ENCODE peak calls at places on chromosomes 7 and 10, in five cellular contexts. G, V, N, C and P are unnamed samples.
A peak's percentile ranks its signal among the peaks of the same experiment; 100 is the strongest.

GRCh38 chr10:70758757-70759514 is 26.2 kb downstream of the TBATA start:
- DNase-seq in G (peak; percentile 16), V (peak; percentile 77), N (peak; percentile 11), C (peak; percentile 61), P (peak; percentile 82)

GRCh38 chr7:2726316-2727018 is 38.5 kb downstream of the AMZ1 start:
- DNase-seq in G (no peak), V (no peak), N (peak; percentile 32), C (no peak), P (no peak)

GRCh38 chr7:74511360-74511759 is 57.7 kb downstream of the GTF2IRD1 start:
- DNase-seq in G (no peak), V (no peak), N (no peak), C (no peak), P (no peak)

GRCh38 chr10:77274046-77274795 is 363.4 kb downstream of the KCNMA1 start:
- DNase-seq in G (peak; percentile 16), V (no peak), N (no peak), C (peak; percentile 86), P (peak; percentile 9)

GRCh38 chr7:112134039-112134438 is 72.2 kb downstream of the DOCK4 start:
- DNase-seq in G (no peak), V (no peak), N (no peak), C (no peak), P (no peak)

GRCh38 chr7:101244385-101245146 is at the start of gene FIS1:
- DNase-seq in G (no peak), V (peak; percentile 89), N (peak; percentile 98), C (peak; percentile 87), P (peak; percentile 87)

GRCh38 chr7:142478479-142479220 is 220.8 kb upstream of the PRSS58 start:
- DNase-seq in G (no peak), V (peak; percentile 65), N (no peak), C (peak; percentile 51), P (peak; percentile 80)

GRCh38 chr7:131895541-131896173 is 339.2 kb upstream of the PODXL start:
- DNase-seq in G (peak; percentile 96), V (peak; percentile 83), N (no peak), C (peak; percentile 100), P (peak; percentile 90)

GRCh38 chr7:22787936-22788335 is 34.7 kb downstream of the TOMM7 start:
- DNase-seq in G (no peak), V (no peak), N (no peak), C (peak; percentile 36), P (no peak)

GRCh38 chr10:373516-374309 is 238.5 kb downstream of the ZMYND11 start:
- DNase-seq in G (peak; percentile 44), V (peak; percentile 64), N (no peak), C (peak; percentile 95), P (peak; percentile 34)

GRCh38 chr7:155979994-155980393 is 167.7 kb upstream of the SHH start:
- DNase-seq in G (no peak), V (no peak), N (no peak), C (no peak), P (no peak)

GRCh38 chr7:112748381-112748780 is 41.8 kb downstream of the TMEM168 start:
- DNase-seq in G (no peak), V (no peak), N (no peak), C (no peak), P (no peak)

GRCh38 chr7:24477807-24478655 is 95.2 kb upstream of the PALS2 start:
- DNase-seq in G (peak; percentile 42), V (peak; percentile 83), N (no peak), C (peak; percentile 89), P (peak; percentile 51)

GRCh38 chr10:63156236-63156635 is 23.1 kb downstream of the NRBF2 start:
- DNase-seq in G (no peak), V (peak; percentile 30), N (no peak), C (no peak), P (no peak)

GRCh38 chr10:1119501-1119900 is 63.3 kb downstream of the WDR37 start:
- DNase-seq in G (no peak), V (no peak), N (no peak), C (no peak), P (no peak)

GRCh38 chr7:106462365-106462859 is 177.6 kb upstream of the NAMPT start:
- DNase-seq in G (no peak), V (peak; percentile 76), N (no peak), C (peak; percentile 26), P (peak; percentile 61)

GRCh38 chr10:98485959-98486358 is 39.2 kb upstream of the HPS1 start:
- DNase-seq in G (no peak), V (peak; percentile 21), N (no peak), C (peak; percentile 11), P (no peak)

GRCh38 chr7:69654849-69655707 is 56.8 kb downstream of the AUTS2 start:
- DNase-seq in G (no peak), V (no peak), N (no peak), C (no peak), P (no peak)

GRCh38 chr7:71488308-71488707 is 356.4 kb downstream of the GALNT17 start:
- DNase-seq in G (no peak), V (peak; percentile 16), N (no peak), C (peak; percentile 77), P (no peak)

GRCh38 chr7:2641406-2642393 is 9.9 kb downstream of the TTYH3 start:
- DNase-seq in G (peak; percentile 71), V (peak; percentile 98), N (peak; percentile 86), C (peak; percentile 99), P (peak; percentile 71)

GRCh38 chr10:69452676-69453415 is 1.6 kb downstream of the TSPAN15 start:
- DNase-seq in G (no peak), V (no peak), N (no peak), C (no peak), P (no peak)

GRCh38 chr10:119723624-119724023 is 2.2 kb upstream of the INPP5F start:
- DNase-seq in G (no peak), V (no peak), N (no peak), C (no peak), P (no peak)
- TF ChIP-seq CTCF in G (no peak), V (no peak), N (no peak), C (no peak), P (no peak)

GRCh38 chr10:124678566-124679240 is 65.5 kb downstream of the FAM53B start:
- DNase-seq in G (no peak), V (no peak), N (peak; percentile 30), C (no peak), P (no peak)
- TF ChIP-seq CTCF in G (no peak), V (no peak), N (no peak), C (no peak), P (no peak)

DNA sequence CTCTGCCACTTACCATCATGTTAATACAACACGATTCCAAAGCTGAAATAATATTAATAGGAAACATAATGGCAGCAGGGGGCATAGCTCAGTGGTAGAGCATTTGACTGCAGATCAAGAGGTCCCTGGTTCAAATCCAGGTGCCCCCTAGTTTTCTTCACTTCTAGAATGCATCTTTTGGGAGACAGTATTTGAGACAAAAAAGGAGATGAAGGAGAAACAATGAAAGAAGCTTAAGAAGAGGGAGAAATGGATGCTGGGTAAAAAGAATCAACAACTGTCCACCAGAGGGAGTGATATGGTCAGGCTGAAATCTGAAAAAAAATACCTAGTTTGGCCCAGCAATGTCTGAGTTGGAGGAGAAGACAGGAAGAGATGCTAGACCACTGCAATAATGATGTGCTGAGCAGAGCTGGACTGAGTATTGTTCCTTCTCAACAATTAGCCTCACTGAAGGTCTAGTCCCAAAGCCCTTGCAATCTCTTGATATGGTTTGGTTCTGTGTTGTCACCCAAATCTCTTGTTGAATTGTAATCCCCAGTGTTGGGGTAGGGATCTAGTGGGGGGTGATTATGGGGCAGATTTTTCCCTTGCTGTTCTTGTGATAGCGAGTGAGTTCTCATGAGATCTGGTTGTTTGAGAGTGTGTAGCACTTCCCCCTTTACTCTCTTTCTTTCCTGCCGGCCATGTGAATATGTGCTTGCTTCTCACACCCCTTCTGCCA is 48.3 kb downstream of the ZNF783 start:
- DNase-seq in G (peak; percentile 64), V (peak; percentile 86), N (no peak), C (peak; percentile 72), P (peak; percentile 65)
- TF ChIP-seq CTCF in G (peak; percentile 43), V (peak; percentile 78), N (peak; percentile 31), C (peak; percentile 69), P (peak; percentile 57)

GRCh38 chr10:31999261-31999660 is 57.0 kb downstream of the KIF5B start:
- DNase-seq in G (no peak), V (no peak), N (no peak), C (peak; percentile 45), P (no peak)
- TF ChIP-seq CTCF in G (no peak), V (no peak), N (no peak), C (no peak), P (no peak)

DNA sequence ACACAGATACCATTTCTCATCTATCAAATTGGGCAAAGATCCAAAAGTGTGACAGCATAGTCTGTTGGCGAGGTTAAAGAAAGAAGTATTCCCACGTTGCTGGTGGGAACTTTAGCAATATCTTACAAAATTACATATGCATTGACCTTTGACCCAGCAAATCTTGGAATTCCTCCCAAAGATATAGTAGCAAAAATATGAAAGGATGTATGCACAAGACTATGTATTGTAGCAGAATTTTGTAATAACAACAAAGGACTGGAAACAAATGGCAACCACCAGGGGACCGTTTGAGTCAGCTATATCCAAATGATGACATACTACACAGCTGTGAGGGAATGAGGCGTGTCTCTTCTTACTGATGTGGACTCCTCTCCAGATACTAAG is 50.2 kb downstream of the KCNH2 start:
- DNase-seq in G (no peak), V (peak; percentile 22), N (no peak), C (no peak), P (peak; percentile 39)
- TF ChIP-seq CTCF in G (no peak), V (no peak), N (no peak), C (no peak), P (no peak)